ENCODE peak calls at places on chromosomes 12 and 14, in nine cellular contexts. X is RWPE2, I is brain microvascular endothelial cell, M is lung, Z is tibial artery, T is Calu3, C is astrocyte of the spinal cord, E is left ventricle myocardium inferior, A is Peyer's patch. Y is an unnamed sample.
A peak's percentile ranks its signal among the peaks of the same experiment; 100 is the strongest.

GRCh38 chr14:32432813-32433538 is 103.9 kb downstream of the AKAP6 start:
- DNase-seq in X (no peak), I (no peak), T (no peak), A (no peak), Z (peak; percentile 27), M (no peak), C (no peak), E (no peak), Y (no peak)

GRCh38 chr14:71107921-71108320 is 200.7 kb downstream of the PCNX1 start:
- DNase-seq in X (no peak), C (no peak), M (no peak), I (no peak), E (no peak), A (no peak), Z (no peak), T (no peak), Y (no peak)

GRCh38 chr12:54009171-54010052 is 627 bp downstream of the HOXC8 start:
- DNase-seq in T (peak; percentile 25), C (no peak), I (no peak), M (no peak), Z (no peak), A (no peak), X (no peak), E (no peak), Y (no peak)

GRCh38 chr12:50120521-50120920 is 8.5 kb downstream of the COX14 start:
- DNase-seq in I (no peak), Z (no peak), A (no peak), C (no peak), T (no peak), M (no peak), X (no peak), E (no peak), Y (no peak)

GRCh38 chr12:95634622-95635621 is 83.6 kb upstream of the USP44 start:
- DNase-seq in C (peak; percentile 53), E (no peak), T (peak; percentile 78), I (peak; percentile 67), A (peak; percentile 78), Z (no peak), X (peak; percentile 78), M (no peak), Y (peak; percentile 82)

GRCh38 chr14:54098536-54098935 is 141.9 kb upstream of the BMP4 start:
- DNase-seq in X (no peak), Z (no peak), E (no peak), T (no peak), C (no peak), A (no peak), M (no peak), I (no peak), Y (no peak)

GRCh38 chr14:24241829-24242443 is 487 bp downstream of the TINF2 start:
- DNase-seq in X (peak; percentile 99), M (peak; percentile 94), Z (peak; percentile 90), I (peak; percentile 86), T (peak; percentile 95), A (peak; percentile 97), E (peak; percentile 91), C (peak; percentile 95), Y (peak; percentile 72)

GRCh38 chr14:99133563-99134332 is 138.2 kb downstream of the BCL11B start:
- DNase-seq in M (peak; percentile 26), Z (peak; percentile 45), A (peak; percentile 32), T (no peak), E (peak; percentile 26), I (no peak), C (no peak), X (no peak), Y (no peak)

GRCh38 chr14:34174973-34175372 is 224.1 kb upstream of the EGLN3 start:
- DNase-seq in M (no peak), Z (no peak), T (no peak), C (no peak), I (no peak), X (no peak), A (no peak), E (no peak), Y (no peak)

GRCh38 chr14:40445020-40445419 is 1012.8 kb upstream of the FBXO33 start:
- DNase-seq in X (no peak), I (no peak), T (no peak), M (no peak), Z (no peak), C (no peak), E (no peak), A (no peak), Y (no peak)

GRCh38 chr12:57724936-57725740 is 13.4 kb downstream of the AGAP2 start:
- DNase-seq in Z (no peak), T (no peak), M (no peak), A (peak; percentile 43), E (no peak), C (no peak), I (no peak), X (no peak), Y (no peak)

GRCh38 chr12:69024907-69025306 is 91.9 kb upstream of the CPM start:
- DNase-seq in A (no peak), I (no peak), Z (no peak), E (no peak), X (no peak), M (no peak), T (no peak), C (peak; percentile 59), Y (no peak)

GRCh38 chr12:69239922-69240624 is 704 bp downstream of the CPSF6 start:
- DNase-seq in T (peak; percentile 66), I (peak; percentile 7), X (no peak), A (peak; percentile 76), C (peak; percentile 29), Z (peak; percentile 51), E (peak; percentile 43), M (peak; percentile 46), Y (no peak)

GRCh38 chr12:93683410-93683809 is 6.2 kb downstream of the CRADD start:
- DNase-seq in I (no peak), T (no peak), A (no peak), Z (no peak), E (no peak), X (no peak), M (no peak), C (no peak), Y (no peak)

GRCh38 chr14:85279407-85279806 is 250.5 kb upstream of the FLRT2 start:
- DNase-seq in Z (no peak), X (no peak), A (no peak), M (no peak), T (no peak), C (no peak), E (no peak), I (no peak), Y (no peak)

GRCh38 chr14:66509874-66510273 is 1.9 kb downstream of the GPHN start:
- DNase-seq in I (no peak), X (no peak), Z (no peak), A (no peak), T (no peak), E (no peak), M (no peak), C (no peak), Y (no peak)

GRCh38 chr14:56300495-56300894 is 182.3 kb downstream of the PELI2 start:
- DNase-seq in A (no peak), I (peak; percentile 73), X (no peak), C (peak; percentile 47), E (no peak), Z (no peak), M (no peak), T (no peak), Y (no peak)

GRCh38 chr12:132620893-132621656 is 2.5 kb downstream of the P2RX2 start:
- DNase-seq in I (no peak), T (no peak), Z (no peak), X (no peak), A (no peak), E (no peak), C (no peak), M (no peak), Y (no peak)

GRCh38 chr14:29892327-29892726 is 35.3 kb downstream of the PRKD1 start:
- DNase-seq in M (no peak), Z (no peak), C (peak; percentile 17), E (no peak), I (no peak), T (no peak), A (no peak), X (no peak), Y (no peak)

GRCh38 chr14:74846168-74846567 is 29.8 kb downstream of the PROX2 start:
- DNase-seq in E (no peak), A (no peak), X (no peak), I (no peak), T (no peak), M (no peak), C (peak; percentile 64), Z (no peak), Y (no peak)

DNA sequence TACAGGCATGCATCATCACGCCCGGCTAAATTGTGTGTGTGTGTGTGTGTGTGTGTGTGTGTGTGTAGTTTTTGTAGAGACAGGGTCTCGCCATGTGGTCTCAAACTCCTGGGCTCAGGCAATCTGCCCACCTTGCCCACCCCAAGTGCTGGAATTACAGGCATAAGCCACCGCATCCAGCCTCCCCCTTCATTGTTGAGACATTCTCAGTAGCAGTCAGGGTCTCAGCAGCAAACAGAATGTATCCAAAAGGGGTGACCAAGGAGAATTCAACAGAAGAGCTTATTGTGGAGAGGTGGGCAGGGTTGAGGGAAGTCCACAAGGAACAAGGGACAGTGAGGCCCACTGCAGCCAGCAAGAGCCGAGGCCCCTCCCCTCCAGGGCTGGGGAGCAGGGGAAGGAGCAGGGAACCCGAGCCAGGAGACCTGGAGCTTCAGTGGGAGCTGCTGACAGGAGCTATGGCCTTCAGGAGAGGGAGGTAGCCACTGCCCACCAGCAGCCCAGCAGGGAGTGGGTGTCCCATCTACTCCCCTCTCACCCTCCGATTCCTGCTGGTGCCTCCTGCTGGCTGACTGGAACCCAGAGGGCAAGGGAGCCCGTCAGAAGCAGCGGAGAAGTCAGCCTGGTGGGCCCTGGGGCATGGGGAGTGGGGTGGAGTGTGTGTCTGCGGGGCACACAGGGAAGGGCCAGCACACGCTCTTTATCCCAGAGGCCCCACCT is 37.1 kb upstream of the PLEKHG6 start:
- DNase-seq in A (no peak), I (no peak), C (no peak), T (no peak), E (no peak), Z (no peak), M (no peak), X (no peak), Y (no peak)
- TF ChIP-seq CTCF in A (no peak), I (peak; percentile 39), C (no peak), T (no peak), E (no peak), Z (no peak), M (no peak), X (no peak), Y (no peak)

GRCh38 chr12:92070054-92070863 is 75.4 kb downstream of the BTG1 start:
- DNase-seq in X (no peak), T (peak; percentile 80), M (no peak), C (no peak), A (peak; percentile 65), I (no peak), Z (no peak), E (no peak), Y (no peak)
- TF ChIP-seq CTCF in X (no peak), T (peak; percentile 15), M (no peak), C (no peak), A (no peak), I (no peak), Z (no peak), E (no peak), Y (no peak)

GRCh38 chr14:90193925-90194324 is 62.4 kb upstream of the PSMC1 start:
- DNase-seq in C (no peak), I (no peak), M (no peak), T (peak; percentile 21), A (no peak), E (no peak), X (no peak), Z (no peak), Y (no peak)
- TF ChIP-seq CTCF in C (peak; percentile 24), I (peak; percentile 45), M (no peak), T (no peak), A (no peak), E (peak; percentile 44), X (peak; percentile 30), Z (no peak), Y (peak; percentile 26)

GRCh38 chr14:50093496-50093895 is 22.9 kb downstream of the VCPKMT start:
- DNase-seq in I (no peak), E (no peak), A (no peak), C (no peak), T (no peak), M (no peak), X (no peak), Z (no peak), Y (no peak)
- TF ChIP-seq CTCF in I (no peak), E (no peak), A (no peak), C (no peak), T (no peak), M (no peak), X (no peak), Z (no peak), Y (no peak)

Y was measured in AG04450.